ENCODE peak calls at places on chromosome 1, in ten cellular contexts. W, F, Q, O, J, S, D, Y, T and V are unnamed samples.

GRCh38 chr1:185627136-185627535 is 107.1 kb upstream of the HMCN1 start:
- DNase-seq in W (no peak), D (no peak), T (no peak), Q (no peak), S (no peak), F (no peak), Y (no peak), J (no peak), O (no peak), V (no peak)

GRCh38 chr1:228982637-228983036 is 247.4 kb downstream of the RHOU start:
- DNase-seq in Q (no peak), Y (no peak), S (no peak), T (no peak), D (peak; percentile 16), F (no peak), W (no peak), J (no peak), O (no peak), V (no peak)

GRCh38 chr1:111990878-111991760 is 1.7 kb upstream of the KCND3 start:
- DNase-seq in O (peak; percentile 49), Y (peak; percentile 33), J (peak; percentile 69), S (peak; percentile 33), F (peak; percentile 72), D (peak; percentile 77), Q (peak; percentile 11), T (peak; percentile 86), W (peak; percentile 38), V (no peak)

GRCh38 chr1:53562256-53562982 is 103.2 kb downstream of the DMRTB1 start:
- DNase-seq in Y (no peak), D (peak; percentile 21), T (no peak), Q (no peak), W (no peak), O (no peak), F (peak; percentile 2), J (no peak), S (no peak), V (no peak)

GRCh38 chr1:119815361-119815760 is 4.1 kb upstream of the REG4 start:
- DNase-seq in Y (no peak), F (no peak), J (no peak), T (no peak), W (no peak), S (no peak), Q (no peak), D (no peak), O (no peak), V (no peak)

GRCh38 chr1:43536196-43536863 is 5.6 kb downstream of the PTPRF start:
- DNase-seq in Q (no peak), F (peak; percentile 59), S (no peak), O (no peak), J (no peak), W (no peak), Y (no peak), D (peak; percentile 75), T (peak; percentile 89), V (no peak)

GRCh38 chr1:111318483-111319000 is 27.9 kb downstream of the CHIA start:
- DNase-seq in Y (no peak), J (no peak), Q (no peak), T (no peak), W (no peak), S (no peak), D (no peak), O (no peak), F (no peak), V (no peak)

GRCh38 chr1:119805247-119805646 is 6.0 kb downstream of the REG4 start:
- DNase-seq in O (no peak), J (no peak), S (no peak), Y (no peak), D (no peak), Q (no peak), W (no peak), F (no peak), T (no peak), V (peak; percentile 90)

GRCh38 chr1:3687509-3687908 is 35.2 kb downstream of the TP73 start:
- DNase-seq in T (no peak), O (no peak), Q (no peak), S (no peak), W (no peak), Y (no peak), D (no peak), J (no peak), F (no peak), V (no peak)

GRCh38 chr1:89632213-89633102 is 462 bp upstream of the LRRC8C start:
- DNase-seq in Q (peak; percentile 69), Y (peak; percentile 87), W (peak; percentile 81), O (peak; percentile 59), F (peak; percentile 84), D (peak; percentile 90), J (peak; percentile 95), S (no peak), T (peak; percentile 75), V (no peak)

GRCh38 chr1:200710166-200710565 is 28.5 kb upstream of the CAMSAP2 start:
- DNase-seq in Q (no peak), T (no peak), J (no peak), F (no peak), Y (no peak), S (no peak), O (no peak), W (no peak), D (no peak), V (no peak)

GRCh38 chr1:200706109-200706720 is 32.5 kb upstream of the CAMSAP2 start:
- DNase-seq in T (no peak), Q (no peak), O (no peak), S (no peak), J (peak; percentile 30), F (no peak), W (no peak), Y (no peak), D (no peak), V (no peak)

GRCh38 chr1:200708161-200708560 is 30.5 kb upstream of the CAMSAP2 start:
- DNase-seq in Q (no peak), W (no peak), F (no peak), T (no peak), O (no peak), Y (no peak), D (no peak), S (no peak), J (no peak), V (no peak)

GRCh38 chr1:200707116-200707515 is 31.6 kb upstream of the CAMSAP2 start:
- DNase-seq in J (no peak), T (no peak), S (no peak), Y (no peak), F (no peak), O (no peak), W (no peak), Q (no peak), D (no peak), V (no peak)

DNA sequence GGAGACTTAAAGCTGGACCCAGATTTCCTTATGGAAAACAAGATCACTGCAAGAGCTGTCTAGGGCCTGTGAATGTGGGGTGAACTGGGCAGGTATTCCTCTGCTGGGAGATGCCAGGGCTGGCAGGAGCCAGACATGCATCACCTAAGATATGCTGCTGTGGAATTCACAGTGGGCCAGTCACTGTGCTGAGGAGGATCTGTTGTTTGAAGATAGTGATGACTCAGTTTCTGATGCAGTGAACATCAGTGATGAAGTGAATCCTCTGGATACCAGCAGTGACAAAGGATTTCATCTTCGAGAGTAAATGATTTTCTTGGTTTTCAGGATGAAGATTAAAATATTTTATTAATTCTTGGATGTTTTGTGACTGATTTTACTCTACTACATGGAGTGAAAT is 29.9 kb upstream of the CAMSAP2 start:
- DNase-seq in T (no peak), J (no peak), Q (peak; percentile 46), Y (peak; percentile 68), O (no peak), W (no peak), F (no peak), D (no peak), S (no peak), V (no peak)
- TF ChIP-seq EP300 in T (no peak), J (no peak), Q (no peak), Y (peak; percentile 62), O (no peak), W (no peak), F (no peak), D (no peak), S (no peak), V (no peak)

GRCh38 chr1:91732991-91733390 is 153.0 kb downstream of the TGFBR3 start:
- DNase-seq in D (no peak), W (peak; percentile 16), F (no peak), Y (no peak), T (no peak), Q (no peak), O (no peak), S (no peak), J (no peak), V (no peak)
- H3K4me1 ChIP-seq in D (peaks cover 53% of the 10 kb centered on the region), W (peaks cover 27% of the 10 kb centered on the region), F (peaks cover 15% of the 10 kb centered on the region), Y (peaks cover 72% of the 10 kb centered on the region), T (peaks cover 21% of the 10 kb centered on the region), Q (peaks cover 65% of the 10 kb centered on the region), O (no peaks in the 10 kb centered on the region), S (peaks cover 4% of the 10 kb centered on the region), J (no peaks in the 10 kb centered on the region), V (peaks cover 85% of the 10 kb centered on the region)

DNA sequence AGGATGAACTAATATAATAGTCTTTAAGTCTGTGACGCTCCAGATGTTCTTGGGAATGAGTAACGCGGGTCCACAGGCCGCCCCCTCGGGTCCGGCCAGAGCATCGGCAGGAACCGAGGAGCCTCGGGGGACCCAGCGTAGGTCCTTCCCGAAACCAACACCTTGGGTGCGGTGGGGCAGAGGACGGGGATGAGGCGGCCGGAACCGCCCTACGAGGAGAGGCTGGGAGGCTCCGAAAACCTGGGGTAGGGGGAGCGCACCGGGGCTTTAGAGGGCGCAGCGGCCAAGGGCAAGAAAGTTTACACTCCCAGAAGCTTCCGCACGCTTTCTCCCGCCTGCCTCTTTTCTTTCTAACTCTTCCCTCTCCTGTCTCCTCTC is 7.1 kb downstream of the DMRTA2 start:
- DNase-seq in S (no peak), O (no peak), F (no peak), J (peak; percentile 46), W (no peak), Y (peak; percentile 12), T (no peak), D (no peak), Q (no peak), V (no peak)
- TF ChIP-seq EP300 in S (no peak), O (no peak), F (no peak), J (no peak), W (no peak), Y (no peak), T (no peak), D (no peak), Q (no peak), V (no peak)

GRCh38 chr1:93813076-93813475 is 65.9 kb downstream of the DNTTIP2 start:
- DNase-seq in F (no peak), W (no peak), O (no peak), J (no peak), Q (no peak), D (no peak), Y (no peak), S (no peak), T (no peak), V (no peak)
- H3K4me1 ChIP-seq in F (peaks cover 4% of the 10 kb centered on the region), W (peaks cover 2% of the 10 kb centered on the region), O (no peaks in the 10 kb centered on the region), J (peaks cover 45% of the 10 kb centered on the region), Q (peaks cover 26% of the 10 kb centered on the region), D (peaks cover 28% of the 10 kb centered on the region), Y (peaks cover 15% of the 10 kb centered on the region), S (peaks cover 8% of the 10 kb centered on the region), T (peaks cover 10% of the 10 kb centered on the region), V (peaks cover 35% of the 10 kb centered on the region)